ENCODE peak calls at places on chromosomes 12 and 14, in five cellular contexts. G is HAP-1; I is CD8-positive, alpha-beta T cell; O is uterus; D is psoas muscle. C is an unnamed sample.

GRCh38 chr12:116955382-116956021 is 44.8 kb downstream of the FBXW8 start:
- DNase-seq in G (no peak), I (peak; percentile 9), O (no peak), D (no peak), C (no peak)

GRCh38 chr14:103533137-103533998 is 4.4 kb downstream of the TRMT61A start:
- DNase-seq in G (no peak), I (no peak), O (peak; percentile 81), D (no peak), C (no peak)

GRCh38 chr12:105226219-105226618 is 9.8 kb downstream of the APPL2 start:
- DNase-seq in G (no peak), I (no peak), O (peak; percentile 81), D (peak; percentile 62), C (no peak)

GRCh38 chr14:52014601-52015267 is 25.4 kb downstream of the RTRAF start:
- DNase-seq in G (no peak), I (no peak), O (no peak), D (no peak), C (no peak)

GRCh38 chr12:6056406-6057211 is 67.9 kb downstream of the VWF start:
- DNase-seq in G (peak; percentile 14), I (peak; percentile 57), O (no peak), D (no peak), C (no peak)

GRCh38 chr12:80677994-80678393 is 29.4 kb upstream of the MYF6 start:
- DNase-seq in G (no peak), I (no peak), O (no peak), D (no peak), C (no peak)

GRCh38 chr12:70644836-70645235 is 7.6 kb upstream of the PTPRB start:
- DNase-seq in G (no peak), I (no peak), O (no peak), D (no peak), C (no peak)

GRCh38 chr12:51943346-51943745 is 8.2 kb upstream of the ACVR1B start:
- DNase-seq in G (no peak), I (no peak), O (no peak), D (no peak), C (no peak)

GRCh38 chr12:6082613-6083012 is 41.9 kb downstream of the VWF start:
- DNase-seq in G (no peak), I (no peak), O (no peak), D (no peak), C (no peak)

GRCh38 chr12:120905856-120906384 is 1.8 kb upstream of the SPPL3 start:
- DNase-seq in G (no peak), I (no peak), O (no peak), D (no peak), C (no peak)

GRCh38 chr14:76169776-76170175 is 18.1 kb downstream of the GPATCH2L start:
- DNase-seq in G (no peak), I (no peak), O (no peak), D (no peak), C (no peak)

GRCh38 chr12:27965966-27966365 is 6.6 kb downstream of the PTHLH start:
- DNase-seq in G (no peak), I (no peak), O (no peak), D (no peak), C (no peak)

GRCh38 chr14:43471595-43471994 is 1035.5 kb downstream of the FSCB start:
- DNase-seq in G (no peak), I (no peak), O (no peak), D (no peak), C (no peak)

GRCh38 chr14:104297721-104298401 is 159.5 kb downstream of the KIF26A start:
- DNase-seq in G (no peak), I (no peak), O (no peak), D (peak; percentile 26), C (no peak)

GRCh38 chr12:77163068-77163810 is 97.9 kb upstream of the E2F7 start:
- DNase-seq in G (no peak), I (no peak), O (no peak), D (no peak), C (no peak)

GRCh38 chr14:22781606-22782000 is 15.1 kb downstream of the OXA1L start:
- DNase-seq in G (no peak), I (no peak), O (no peak), D (no peak), C (no peak)

GRCh38 chr12:2804390-2805145 is 7.9 kb upstream of the ITFG2 start:
- DNase-seq in G (no peak), I (no peak), O (peak; percentile 59), D (peak; percentile 73), C (peak; percentile 91)

GRCh38 chr14:69313176-69313575 is 53.2 kb downstream of the GALNT16 start:
- DNase-seq in G (no peak), I (no peak), O (peak; percentile 4), D (no peak), C (no peak)

GRCh38 chr12:116520801-116521471 is 38.2 kb upstream of the MAP1LC3B2 start:
- DNase-seq in G (no peak), I (no peak), O (no peak), D (no peak), C (no peak)

GRCh38 chr12:124185970-124186686 is 108.8 kb upstream of the RFLNA start:
- DNase-seq in G (no peak), I (no peak), O (no peak), D (no peak), C (no peak)

GRCh38 chr12:115322275-115322674 is 638.3 kb upstream of the TBX3 start:
- DNase-seq in G (no peak), I (no peak), O (no peak), D (no peak), C (peak; percentile 31)

GRCh38 chr12:20213851-20214250 is 154.5 kb upstream of the PDE3A start:
- DNase-seq in G (no peak), I (no peak), O (no peak), D (no peak), C (no peak)

GRCh38 chr12:6333566-6333965 is 8.3 kb downstream of the TNFRSF1A start:
- DNase-seq in G (no peak), I (peak; percentile 47), O (no peak), D (no peak), C (no peak)

GRCh38 chr12:110578522-110579238 is 4.4 kb downstream of the PPTC7 start:
- DNase-seq in G (no peak), I (peak; percentile 28), O (no peak), D (no peak), C (no peak)

GRCh38 chr12:70398002-70398401 is 31.9 kb downstream of the KCNMB4 start:
- DNase-seq in G (no peak), I (no peak), O (no peak), D (no peak), C (no peak)

DNA sequence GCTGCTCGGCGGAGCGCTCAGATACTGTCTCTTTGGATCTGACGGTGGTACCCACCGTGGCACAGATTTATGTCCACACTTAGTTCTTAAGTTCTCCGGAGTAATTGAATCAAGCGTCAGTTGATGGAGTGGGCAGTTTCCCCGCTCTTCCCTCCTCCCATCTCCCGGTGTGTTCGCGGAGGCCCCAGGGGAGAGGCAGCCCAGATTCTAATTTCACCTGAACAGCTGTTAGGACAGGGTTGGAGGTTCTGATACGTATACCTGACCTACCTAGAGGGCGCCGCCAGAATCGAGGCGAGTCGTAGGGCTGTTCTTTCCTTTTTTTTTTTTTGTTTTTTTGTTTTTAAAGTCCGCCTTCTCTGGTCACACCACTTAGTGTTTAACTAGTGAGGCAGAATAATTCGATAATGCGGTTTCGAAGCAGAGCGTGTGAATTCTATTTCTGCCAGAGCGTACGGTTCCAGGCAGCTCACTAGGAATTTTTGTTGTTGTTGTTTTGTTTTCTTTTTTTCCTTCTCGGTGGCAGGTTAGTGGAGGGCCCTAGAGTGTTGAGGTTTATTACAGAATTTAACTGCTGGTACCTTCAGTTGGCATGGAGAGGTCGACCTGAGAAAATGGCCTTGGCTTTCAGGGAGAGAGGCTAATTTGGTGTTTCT is 22.3 kb upstream of the GNS start:
- DNase-seq in G (peak; percentile 25), I (no peak), O (no peak), D (no peak), C (no peak)
- H3K4me3 ChIP-seq in G (peak overlapping the region; percentile 39), I (peak overlapping the region; percentile 48), O (peak overlapping the region; percentile 5), D (peak overlapping the region; percentile 70), C (peak overlapping the region; percentile 34)

GRCh38 chr14:105299654-105300541 is 903 bp downstream of the BRF1 start:
- DNase-seq in G (peak; percentile 13), I (no peak), O (no peak), D (no peak), C (no peak)
- H3K4me1 ChIP-seq in G (peaks cover 6% of the 10 kb centered on the region), I (peaks cover 22% of the 10 kb centered on the region), O (peaks cover 10% of the 10 kb centered on the region), D (peaks cover 15% of the 10 kb centered on the region), C (no peaks in the 10 kb centered on the region)

DNA sequence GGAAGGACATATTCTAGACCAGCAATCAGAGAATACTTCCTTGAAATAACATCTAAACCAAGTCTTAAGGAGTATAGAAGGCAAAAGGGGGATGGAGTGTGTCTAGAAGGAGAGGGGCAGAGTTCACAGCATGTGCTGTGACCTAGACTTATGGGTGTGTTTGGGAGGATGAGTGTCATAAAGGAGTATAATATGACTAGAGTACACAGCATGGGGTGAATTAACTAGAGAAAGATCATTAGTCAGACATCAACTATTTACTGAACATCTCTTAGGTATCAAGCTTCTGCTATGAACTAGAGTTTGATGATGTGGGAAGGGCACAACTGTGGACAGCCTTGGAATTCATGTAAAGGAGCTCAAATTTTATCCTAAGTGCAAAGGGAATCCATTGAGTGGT is 686.2 kb downstream of the GALC start:
- DNase-seq in G (no peak), I (no peak), O (no peak), D (no peak), C (no peak)
- H3K4me3 ChIP-seq in G (no peak overlapping the region), I (no peak overlapping the region), O (no peak overlapping the region), D (no peak overlapping the region), C (no peak overlapping the region)

GRCh38 chr12:65673291-65673690 is 151.0 kb upstream of the HMGA2 start:
- DNase-seq in G (no peak), I (no peak), O (no peak), D (no peak), C (no peak)
- H3K4me1 ChIP-seq in G (no peaks in the 10 kb centered on the region), I (no peaks in the 10 kb centered on the region), O (no peaks in the 10 kb centered on the region), D (no peaks in the 10 kb centered on the region), C (no peaks in the 10 kb centered on the region)